ENCODE peak calls at places on chromosomes 5 and 9, in seven cellular contexts. One of them, this sample, is unnamed.

GRCh38 chr9:22463205-22463604 is 16.6 kb downstream of the DMRTA1 start:
- DNase-seq in heart left ventricle: no peak
- DNase-seq in IMR-90: no peak
- DNase-seq in adrenal gland: no peak
- DNase-seq in uterus: no peak
- DNase-seq in vagina: no peak
- DNase-seq in testis: no peak
- DNase-seq in this sample: no peak

GRCh38 chr9:91253488-91253887 is 108.2 kb downstream of the AUH start:
- DNase-seq in heart left ventricle: no peak
- DNase-seq in IMR-90: peak; percentile 31
- DNase-seq in adrenal gland: no peak
- DNase-seq in uterus: no peak
- DNase-seq in vagina: no peak
- DNase-seq in testis: no peak
- DNase-seq in this sample: no peak

GRCh38 chr5:133333561-133334150 is 278.7 kb downstream of the FSTL4 start:
- DNase-seq in heart left ventricle: no peak
- DNase-seq in IMR-90: no peak
- DNase-seq in adrenal gland: no peak
- DNase-seq in uterus: no peak
- DNase-seq in vagina: no peak
- DNase-seq in testis: no peak
- DNase-seq in this sample: peak; percentile 39

GRCh38 chr5:175728885-175729828 is 71.3 kb downstream of the HRH2 start:
- DNase-seq in heart left ventricle: no peak
- DNase-seq in IMR-90: no peak
- DNase-seq in adrenal gland: no peak
- DNase-seq in uterus: no peak
- DNase-seq in vagina: no peak
- DNase-seq in testis: peak; percentile 41
- DNase-seq in this sample: no peak

GRCh38 chr5:10913846-10914245 is 152.8 kb upstream of the DAP start:
- DNase-seq in heart left ventricle: no peak
- DNase-seq in IMR-90: peak; percentile 98
- DNase-seq in adrenal gland: peak; percentile 62
- DNase-seq in uterus: no peak
- DNase-seq in vagina: no peak
- DNase-seq in testis: no peak
- DNase-seq in this sample: no peak

GRCh38 chr5:10452768-10453331 is 11.2 kb downstream of the ROPN1L start:
- DNase-seq in heart left ventricle: no peak
- DNase-seq in IMR-90: peak; percentile 95
- DNase-seq in adrenal gland: no peak
- DNase-seq in uterus: no peak
- DNase-seq in vagina: no peak
- DNase-seq in testis: no peak
- DNase-seq in this sample: no peak

GRCh38 chr9:117555964-117556629 is 141.2 kb upstream of the ASTN2 start:
- DNase-seq in heart left ventricle: no peak
- DNase-seq in IMR-90: no peak
- DNase-seq in adrenal gland: peak; percentile 34
- DNase-seq in uterus: no peak
- DNase-seq in vagina: no peak
- DNase-seq in testis: peak; percentile 84
- DNase-seq in this sample: no peak

GRCh38 chr5:9188956-9189355 is 356.9 kb downstream of the SEMA5A start:
- DNase-seq in heart left ventricle: no peak
- DNase-seq in IMR-90: no peak
- DNase-seq in adrenal gland: no peak
- DNase-seq in uterus: no peak
- DNase-seq in vagina: no peak
- DNase-seq in testis: no peak
- DNase-seq in this sample: no peak

GRCh38 chr5:22521521-22521920 is 331.6 kb downstream of the CDH12 start:
- DNase-seq in heart left ventricle: no peak
- DNase-seq in IMR-90: no peak
- DNase-seq in adrenal gland: no peak
- DNase-seq in uterus: no peak
- DNase-seq in vagina: no peak
- DNase-seq in testis: no peak
- DNase-seq in this sample: no peak

GRCh38 chr9:126146254-126147145 is 180.1 kb upstream of the MVB12B start:
- DNase-seq in heart left ventricle: no peak
- DNase-seq in IMR-90: no peak
- DNase-seq in adrenal gland: no peak
- DNase-seq in uterus: no peak
- DNase-seq in vagina: peak; percentile 69
- DNase-seq in testis: peak; percentile 13
- DNase-seq in this sample: peak; percentile 50

GRCh38 chr5:3736926-3737325 is 141.3 kb downstream of the IRX1 start:
- DNase-seq in heart left ventricle: no peak
- DNase-seq in IMR-90: no peak
- DNase-seq in adrenal gland: no peak
- DNase-seq in uterus: no peak
- DNase-seq in vagina: no peak
- DNase-seq in testis: no peak
- DNase-seq in this sample: no peak

GRCh38 chr9:109141375-109141774 is 21.6 kb upstream of the TMEM245 start:
- DNase-seq in heart left ventricle: no peak
- DNase-seq in IMR-90: no peak
- DNase-seq in adrenal gland: no peak
- DNase-seq in uterus: no peak
- DNase-seq in vagina: no peak
- DNase-seq in testis: no peak
- DNase-seq in this sample: no peak

GRCh38 chr5:143837306-143837848 is 25.4 kb downstream of the HMHB1 start:
- DNase-seq in heart left ventricle: no peak
- DNase-seq in IMR-90: peak; percentile 76
- DNase-seq in adrenal gland: no peak
- DNase-seq in uterus: no peak
- DNase-seq in vagina: no peak
- DNase-seq in testis: no peak
- DNase-seq in this sample: no peak

DNA sequence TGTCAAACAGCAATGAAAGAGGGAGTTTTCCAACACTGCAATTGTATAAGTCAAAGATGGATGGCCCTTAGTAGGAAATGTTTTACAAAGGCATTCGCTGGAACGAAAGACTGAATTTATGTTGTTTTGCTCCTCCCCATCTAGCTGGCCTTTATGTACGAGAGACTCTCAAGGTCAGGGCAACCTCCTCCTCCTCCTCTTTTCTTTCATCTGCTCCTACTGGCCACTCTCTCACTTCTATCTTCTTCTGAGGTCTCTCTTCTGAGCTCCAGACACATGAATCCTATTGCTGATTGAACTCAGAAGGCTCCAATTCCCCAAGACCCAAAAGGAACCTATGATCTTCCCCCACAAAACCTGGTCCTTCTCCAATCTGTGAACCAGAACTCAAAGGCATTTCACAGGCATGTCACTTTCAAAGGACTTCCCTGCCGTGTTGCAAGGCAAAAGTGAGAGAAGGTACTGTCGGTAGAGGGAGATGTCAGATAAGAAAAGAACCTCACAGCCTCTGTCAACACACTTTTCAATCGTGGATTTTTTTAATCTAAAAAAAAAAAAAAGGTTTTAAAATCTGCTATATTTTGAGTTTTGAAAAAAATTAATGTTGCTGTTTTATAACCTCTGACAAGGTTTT is 28.5 kb upstream of the PUM3 start:
- DNase-seq in heart left ventricle: no peak
- DNase-seq in IMR-90: peak; percentile 28
- DNase-seq in adrenal gland: no peak
- DNase-seq in uterus: no peak
- DNase-seq in vagina: no peak
- DNase-seq in testis: no peak
- DNase-seq in this sample: no peak
- TF ChIP-seq CTCF in heart left ventricle: peak; percentile 27
- TF ChIP-seq CTCF in IMR-90: peak; percentile 43
- TF ChIP-seq CTCF in adrenal gland: peak; percentile 24
- TF ChIP-seq CTCF in uterus: no peak
- TF ChIP-seq CTCF in vagina: no peak
- TF ChIP-seq CTCF in testis: no peak
- TF ChIP-seq CTCF in this sample: no peak

GRCh38 chr5:111223790-111224560 is at the start of gene CAMK4:
- DNase-seq in heart left ventricle: peak; percentile 79
- DNase-seq in IMR-90: peak; percentile 73
- DNase-seq in adrenal gland: peak; percentile 47
- DNase-seq in uterus: peak; percentile 70
- DNase-seq in vagina: no peak
- DNase-seq in testis: peak; percentile 72
- DNase-seq in this sample: peak; percentile 87
- TF ChIP-seq POLR2A in heart left ventricle: no peak
- TF ChIP-seq POLR2A in IMR-90: no peak
- TF ChIP-seq POLR2A in adrenal gland: no peak
- TF ChIP-seq POLR2A in uterus: no peak
- TF ChIP-seq POLR2A in vagina: no peak
- TF ChIP-seq POLR2A in testis: no peak
- TF ChIP-seq POLR2A in this sample: no peak

DNA sequence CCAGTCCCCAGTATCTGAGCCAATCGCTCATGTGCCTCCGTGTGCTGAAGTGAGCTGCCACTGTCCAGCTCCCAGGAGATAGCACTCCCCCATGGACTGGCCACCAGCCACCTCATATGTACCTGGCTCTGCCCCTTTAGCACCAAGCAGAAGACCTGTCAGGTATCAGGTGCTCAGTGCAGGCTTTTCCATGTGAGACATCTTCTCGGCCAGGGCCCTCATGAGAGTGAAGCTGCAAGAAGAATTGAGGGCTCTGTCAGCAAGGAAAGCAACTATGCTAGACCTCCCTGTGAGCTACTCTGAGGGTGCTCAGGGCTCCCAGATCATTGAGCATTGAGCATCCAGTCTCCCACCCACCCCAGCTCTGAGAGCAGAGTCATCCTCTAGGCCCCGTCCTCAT is 264.2 kb upstream of the ADAMTS16 start:
- DNase-seq in heart left ventricle: no peak
- DNase-seq in IMR-90: no peak
- DNase-seq in adrenal gland: no peak
- DNase-seq in uterus: no peak
- DNase-seq in vagina: peak; percentile 72
- DNase-seq in testis: no peak
- DNase-seq in this sample: no peak
- H3K27me3 ChIP-seq in heart left ventricle: no peaks in the 10 kb centered on the region
- H3K27me3 ChIP-seq in IMR-90: no peaks in the 10 kb centered on the region
- H3K27me3 ChIP-seq in adrenal gland: peaks cover 7% of the 10 kb centered on the region
- H3K27me3 ChIP-seq in uterus: no peaks in the 10 kb centered on the region
- H3K27me3 ChIP-seq in vagina: no peaks in the 10 kb centered on the region
- H3K27me3 ChIP-seq in testis: no peaks in the 10 kb centered on the region
- H3K27me3 ChIP-seq in this sample: no peaks in the 10 kb centered on the region

GRCh38 chr5:38734353-38734752 is 111.5 kb upstream of the OSMR start:
- DNase-seq in heart left ventricle: no peak
- DNase-seq in IMR-90: no peak
- DNase-seq in adrenal gland: no peak
- DNase-seq in uterus: no peak
- DNase-seq in vagina: peak; percentile 3
- DNase-seq in testis: no peak
- DNase-seq in this sample: no peak
- TF ChIP-seq CTCF in heart left ventricle: no peak
- TF ChIP-seq CTCF in IMR-90: no peak
- TF ChIP-seq CTCF in adrenal gland: no peak
- TF ChIP-seq CTCF in uterus: no peak
- TF ChIP-seq CTCF in vagina: no peak
- TF ChIP-seq CTCF in testis: no peak
- TF ChIP-seq CTCF in this sample: no peak

GRCh38 chr9:136888454-136888853 is 2.1 kb downstream of the TRAF2 start:
- DNase-seq in heart left ventricle: no peak
- DNase-seq in IMR-90: no peak
- DNase-seq in adrenal gland: no peak
- DNase-seq in uterus: no peak
- DNase-seq in vagina: no peak
- DNase-seq in testis: no peak
- DNase-seq in this sample: no peak

GRCh38 chr9:136889858-136890257 is 3.5 kb downstream of the TRAF2 start:
- DNase-seq in heart left ventricle: no peak
- DNase-seq in IMR-90: no peak
- DNase-seq in adrenal gland: no peak
- DNase-seq in uterus: no peak
- DNase-seq in vagina: no peak
- DNase-seq in testis: no peak
- DNase-seq in this sample: no peak

GRCh38 chr9:136885950-136886578 is at the start of gene TRAF2:
- DNase-seq in heart left ventricle: peak; percentile 99
- DNase-seq in IMR-90: peak; percentile 99
- DNase-seq in adrenal gland: peak; percentile 97
- DNase-seq in uterus: peak; percentile 99
- DNase-seq in vagina: peak; percentile 97
- DNase-seq in testis: peak; percentile 98
- DNase-seq in this sample: peak; percentile 97

GRCh38 chr9:136890661-136891060 is 4.3 kb downstream of the TRAF2 start:
- DNase-seq in heart left ventricle: no peak
- DNase-seq in IMR-90: no peak
- DNase-seq in adrenal gland: no peak
- DNase-seq in uterus: no peak
- DNase-seq in vagina: no peak
- DNase-seq in testis: no peak
- DNase-seq in this sample: no peak

GRCh38 chr9:136886610-136887597 is 588 bp downstream of the TRAF2 start:
- DNase-seq in heart left ventricle: no peak
- DNase-seq in IMR-90: peak; percentile 16
- DNase-seq in adrenal gland: peak; percentile 44
- DNase-seq in uterus: no peak
- DNase-seq in vagina: peak; percentile 83
- DNase-seq in testis: peak; percentile 28
- DNase-seq in this sample: no peak
- TF ChIP-seq POLR2A in heart left ventricle: no peak
- TF ChIP-seq POLR2A in IMR-90: no peak
- TF ChIP-seq POLR2A in adrenal gland: no peak
- TF ChIP-seq POLR2A in uterus: no peak
- TF ChIP-seq POLR2A in vagina: no peak
- TF ChIP-seq POLR2A in testis: no peak
- TF ChIP-seq POLR2A in this sample: no peak

DNA sequence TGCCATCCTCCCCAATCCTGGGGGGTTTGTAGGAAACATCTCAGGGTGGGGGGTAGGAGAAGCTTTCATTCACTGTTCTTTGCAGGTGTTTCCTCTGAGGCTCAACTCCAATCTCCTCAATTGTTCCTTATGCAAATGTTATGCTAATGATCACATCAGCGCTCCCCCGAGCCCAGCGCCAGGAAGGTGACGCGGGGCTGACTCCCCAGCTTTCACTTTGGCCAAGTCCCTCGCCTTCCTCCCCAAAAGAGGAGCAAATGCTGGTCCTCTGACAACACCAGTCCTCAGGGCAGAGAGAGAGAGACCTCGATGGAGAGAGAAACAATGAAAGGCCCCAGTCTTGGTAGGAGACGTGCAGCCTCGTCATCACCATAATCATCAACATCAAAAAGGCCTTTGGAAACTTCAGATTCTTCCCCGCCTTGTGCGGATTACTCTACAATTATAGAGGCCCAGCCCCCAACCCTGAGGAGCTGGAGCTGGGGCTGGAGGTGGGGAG is 39.1 kb downstream of the PCDH1 start:
- DNase-seq in heart left ventricle: no peak
- DNase-seq in IMR-90: no peak
- DNase-seq in adrenal gland: no peak
- DNase-seq in uterus: no peak
- DNase-seq in vagina: no peak
- DNase-seq in testis: no peak
- DNase-seq in this sample: no peak
- H3K27me3 ChIP-seq in heart left ventricle: peaks cover 3% of the 10 kb centered on the region
- H3K27me3 ChIP-seq in IMR-90: peaks cover 3% of the 10 kb centered on the region
- H3K27me3 ChIP-seq in adrenal gland: no peaks in the 10 kb centered on the region
- H3K27me3 ChIP-seq in uterus: no peaks in the 10 kb centered on the region
- H3K27me3 ChIP-seq in vagina: no peaks in the 10 kb centered on the region
- H3K27me3 ChIP-seq in testis: no peaks in the 10 kb centered on the region
- H3K27me3 ChIP-seq in this sample: no peaks in the 10 kb centered on the region